ENCODE peak calls at places on chromosome 5, in four cellular contexts. R is K562, M is WTC11, W is HepG2. C is an unnamed sample.

GRCh38 chr5:64682608-64683007 is 7.7 kb upstream of the SHISAL2B start:
- DNase-seq in R (no peak), M (peak), W (peak), C (no peak)

GRCh38 chr5:127801751-127802476 is 98.7 kb downstream of the CCDC192 start:
- DNase-seq in R (no peak), M (no peak), W (no peak), C (no peak)

GRCh38 chr5:127813633-127814171 is 110.5 kb downstream of the CCDC192 start:
- DNase-seq in R (no peak), M (no peak), W (no peak), C (no peak)

GRCh38 chr5:160116991-160117390 is 2.3 kb downstream of the PWWP2A start:
- DNase-seq in R (no peak), M (no peak), W (no peak), C (no peak)

GRCh38 chr5:9302228-9302627 is 243.6 kb downstream of the SEMA5A start:
- DNase-seq in R (no peak), M (no peak), W (no peak), C (no peak)

GRCh38 chr5:97049175-97049574 is 93.2 kb downstream of the LIX1 start:
- DNase-seq in R (no peak), M (no peak), W (no peak), C (no peak)

GRCh38 chr5:89255845-89256463 is 373.0 kb upstream of the MEF2C start:
- DNase-seq in R (peak), M (no peak), W (no peak), C (no peak)

GRCh38 chr5:126777257-126777973 is 479 bp downstream of the LMNB1 start:
- DNase-seq in R (peak), M (peak), W (peak), C (no peak)

GRCh38 chr5:97601651-97602050 is 418.6 kb upstream of the RIOK2 start:
- DNase-seq in R (no peak), M (no peak), W (no peak), C (no peak)

GRCh38 chr5:41960481-41960880 is 35.4 kb downstream of the FBXO4 start:
- DNase-seq in R (no peak), M (no peak), W (no peak), C (no peak)

GRCh38 chr5:36703245-36703860 is 96.9 kb downstream of the SLC1A3 start:
- DNase-seq in R (no peak), M (no peak), W (no peak), C (no peak)

GRCh38 chr5:104048231-104048630 is 485.6 kb upstream of the NUDT12 start:
- DNase-seq in R (no peak), M (no peak), W (no peak), C (no peak)

GRCh38 chr5:148482697-148483462 is 99.1 kb downstream of the FBXO38 start:
- DNase-seq in R (peak), M (peak), W (peak), C (peak)

GRCh38 chr5:8226148-8226547 is 357.2 kb downstream of the MTRR start:
- DNase-seq in R (no peak), M (no peak), W (no peak), C (no peak)

GRCh38 chr5:142246263-142246662 is 78.6 kb downstream of the SPRY4 start:
- DNase-seq in R (no peak), M (no peak), W (peak), C (no peak)

GRCh38 chr5:180050106-180050929 is 21.2 kb downstream of the RNF130 start:
- DNase-seq in R (no peak), M (no peak), W (peak), C (no peak)

GRCh38 chr5:158660726-158661125 is 439.0 kb downstream of the EBF1 start:
- DNase-seq in R (no peak), M (no peak), W (no peak), C (no peak)

GRCh38 chr5:147831465-147831864 is at the start of gene SPINK1:
- DNase-seq in R (no peak), M (no peak), W (no peak), C (no peak)

GRCh38 chr5:111618644-111619271 is 106.4 kb upstream of the STARD4 start:
- DNase-seq in R (no peak), M (no peak), W (no peak), C (no peak)

GRCh38 chr5:83827111-83827541 is 106.5 kb upstream of the HAPLN1 start:
- DNase-seq in R (no peak), M (no peak), W (no peak), C (no peak)

GRCh38 chr5:148776780-148777179 is 49.6 kb upstream of the ADRB2 start:
- DNase-seq in R (no peak), M (no peak), W (no peak), C (no peak)

GRCh38 chr5:159928122-159928960 is 12.1 kb downstream of the ADRA1B start:
- DNase-seq in R (no peak), M (no peak), W (no peak), C (no peak)

GRCh38 chr5:136210259-136210658 is 17.3 kb upstream of the SMIM32 start:
- DNase-seq in R (no peak), M (no peak), W (no peak), C (no peak)

GRCh38 chr5:150503977-150504620 is 3.8 kb upstream of the NDST1 start:
- DNase-seq in R (no peak), M (no peak), W (peak), C (no peak)

GRCh38 chr5:74035521-74035937 is 409.5 kb downstream of the ARHGEF28 start:
- DNase-seq in R (no peak), M (peak), W (peak), C (peak)

GRCh38 chr5:180179399-180180197 is 29.4 kb downstream of the RASGEF1C start:
- DNase-seq in R (peak), M (no peak), W (no peak), C (no peak)

GRCh38 chr5:145668714-145669113 is 166.4 kb downstream of the PRELID2 start:
- DNase-seq in R (no peak), M (no peak), W (peak), C (no peak)

GRCh38 chr5:55585266-55585610 is 50.5 kb upstream of the PLPP1 start:
- DNase-seq in R (no peak), M (no peak), W (no peak), C (no peak)

GRCh38 chr5:156036640-156037039 is 290.3 kb upstream of the SGCD start:
- DNase-seq in R (no peak), M (no peak), W (no peak), C (no peak)

GRCh38 chr5:149831492-149831891 is 101.4 kb downstream of the PPARGC1B start:
- DNase-seq in R (no peak), M (no peak), W (no peak), C (peak)

GRCh38 chr5:912356-913091 is 19.8 kb downstream of the TRIP13 start:
- DNase-seq in R (no peak), M (no peak), W (no peak), C (no peak)
- TF ChIP-seq CBFB in R (no peak), M (no peak), W (no peak), C (no peak)

DNA sequence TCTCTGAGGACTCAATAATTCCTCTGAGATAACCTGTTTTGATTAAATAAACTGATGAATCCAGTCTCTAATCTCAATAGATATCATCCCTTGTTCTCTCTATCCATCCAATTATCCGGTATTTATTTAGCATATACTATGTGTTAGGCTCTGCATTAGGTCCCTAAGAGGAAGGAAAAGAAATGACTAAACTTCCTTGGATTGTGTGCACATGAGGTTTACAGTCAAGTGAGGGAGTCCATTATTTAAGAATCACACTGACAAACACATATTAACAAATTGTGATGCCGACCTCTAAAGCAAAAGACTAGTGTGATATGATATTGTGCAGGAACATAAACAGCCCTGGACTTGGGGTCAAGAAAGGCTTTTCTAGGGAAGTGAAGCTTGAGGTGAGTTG is 140.8 kb downstream of the HMHB1 start:
- DNase-seq in R (no peak), M (no peak), W (no peak), C (no peak)
- TF ChIP-seq MAX in R (no peak), M (no peak), W (no peak), C (no peak)

GRCh38 chr5:88145603-88146467 is 122.8 kb downstream of the TMEM161B start:
- DNase-seq in R (no peak), M (peak), W (peak), C (no peak)
- TF ChIP-seq CBFB in R (no peak), M (no peak), W (no peak), C (no peak)

DNA sequence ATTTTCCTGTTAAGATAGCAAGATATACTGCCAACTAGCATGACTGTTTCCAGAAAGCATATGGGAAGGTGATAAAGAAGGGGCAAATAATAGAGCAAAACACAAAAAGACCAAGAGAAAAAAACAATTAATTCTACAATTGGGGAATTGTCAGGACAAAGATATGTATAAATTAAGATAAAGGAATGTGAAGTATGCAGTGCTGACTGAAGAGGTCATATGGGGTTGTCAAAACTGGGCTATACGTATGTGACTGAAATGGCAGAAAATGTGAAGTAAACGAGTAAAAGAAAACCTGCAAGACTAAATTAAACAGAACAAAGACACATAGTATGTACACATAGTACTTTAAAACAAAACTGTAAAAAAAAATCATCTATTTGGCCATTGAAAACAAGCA is 222.3 kb downstream of the ARL15 start:
- DNase-seq in R (no peak), M (no peak), W (no peak), C (no peak)
- TF ChIP-seq MAX in R (no peak), M (no peak), W (no peak), C (no peak)

GRCh38 chr5:33891731-33892418 is at the start of gene ADAMTS12:
- DNase-seq in R (peak), M (peak), W (no peak), C (no peak)
- TF ChIP-seq CBFB in R (no peak), M (no peak), W (no peak), C (no peak)

GRCh38 chr5:59193616-59194319 is 610.9 kb downstream of the RAB3C start:
- DNase-seq in R (no peak), M (no peak), W (no peak), C (no peak)
- TF ChIP-seq MAX in R (no peak), M (no peak), W (no peak), C (no peak)

GRCh38 chr5:139667730-139668063 is 19.5 kb downstream of the CXXC5 start:
- DNase-seq in R (no peak), M (no peak), W (no peak), C (no peak)
- TF ChIP-seq CBFB in R (no peak), M (no peak), W (no peak), C (no peak)

DNA sequence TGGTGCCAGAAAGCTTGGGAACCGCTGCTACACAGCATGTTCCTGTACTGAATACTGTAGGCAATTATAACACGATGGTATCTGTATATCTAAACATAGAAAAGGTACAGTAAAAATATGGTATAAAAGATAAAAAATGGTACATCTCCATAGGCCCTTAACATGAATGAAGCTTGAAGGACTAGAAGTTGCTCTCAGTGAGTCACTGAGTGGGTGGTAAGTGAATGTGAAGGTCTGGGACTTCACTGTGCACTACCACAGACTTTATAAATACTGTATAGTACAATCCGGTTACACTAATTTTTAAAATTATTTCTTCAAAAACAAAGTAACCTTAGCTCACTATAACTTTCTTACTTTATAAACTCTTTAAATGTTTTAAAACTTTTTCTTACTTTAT is 819.9 kb upstream of the GRAMD2B start:
- DNase-seq in R (no peak), M (no peak), W (no peak), C (no peak)
- TF ChIP-seq MAX in R (no peak), M (no peak), W (no peak), C (no peak)

GRCh38 chr5:109038209-109038840 is 290.6 kb downstream of the FER start:
- DNase-seq in R (no peak), M (no peak), W (no peak), C (no peak)
- TF ChIP-seq CBFB in R (no peak), M (no peak), W (no peak), C (no peak)

C was measured in GM12878.